ENCODE peak calls at places on chromosomes 16 and 17, in five cellular contexts. One of them, this sample, is unnamed. For H3K27me3, the result is how much of the 10 kb centered on the place peaks cover.

GRCh38 chr16:49592507-49593422 is 219.2 kb downstream of the C16orf78 start:
- ATAC-seq in upper lobe of left lung: no peak
- ATAC-seq in K562: peak
- ATAC-seq in HepG2: peak
- ATAC-seq in GM12878: peak
- ATAC-seq in this sample: no peak

GRCh38 chr16:46884513-46885293 is 541 bp downstream of the GPT2 start:
- ATAC-seq in upper lobe of left lung: no peak
- ATAC-seq in K562: peak
- ATAC-seq in HepG2: no peak
- ATAC-seq in GM12878: peak
- ATAC-seq in this sample: peak

GRCh38 chr17:80198144-80198661 is 21.9 kb downstream of the SGSH start:
- ATAC-seq in upper lobe of left lung: no peak
- ATAC-seq in K562: no peak
- ATAC-seq in HepG2: peak
- ATAC-seq in GM12878: no peak
- ATAC-seq in this sample: no peak

GRCh38 chr17:4152471-4152870 is 9.5 kb downstream of the CYB5D2 start:
- ATAC-seq in upper lobe of left lung: no peak
- ATAC-seq in K562: no peak
- ATAC-seq in HepG2: no peak
- ATAC-seq in GM12878: no peak
- ATAC-seq in this sample: no peak

GRCh38 chr17:73064084-73064938 is 28.2 kb downstream of the SLC39A11 start:
- ATAC-seq in upper lobe of left lung: no peak
- ATAC-seq in K562: peak
- ATAC-seq in HepG2: no peak
- ATAC-seq in GM12878: no peak
- ATAC-seq in this sample: no peak

GRCh38 chr16:84367750-84368320 is 503 bp upstream of the ATP2C2 start:
- ATAC-seq in upper lobe of left lung: peak
- ATAC-seq in K562: peak
- ATAC-seq in HepG2: peak
- ATAC-seq in GM12878: no peak
- ATAC-seq in this sample: no peak

GRCh38 chr17:72145972-72146755 is 25.3 kb downstream of the SOX9 start:
- ATAC-seq in upper lobe of left lung: no peak
- ATAC-seq in K562: no peak
- ATAC-seq in HepG2: no peak
- ATAC-seq in GM12878: no peak
- ATAC-seq in this sample: no peak

GRCh38 chr16:81632392-81633146 is 146.5 kb upstream of the PLCG2 start:
- ATAC-seq in upper lobe of left lung: peak
- ATAC-seq in K562: peak
- ATAC-seq in HepG2: no peak
- ATAC-seq in GM12878: no peak
- ATAC-seq in this sample: no peak

GRCh38 chr16:23353440-23353839 is 51.3 kb downstream of the SCNN1B start:
- ATAC-seq in upper lobe of left lung: no peak
- ATAC-seq in K562: peak
- ATAC-seq in HepG2: no peak
- ATAC-seq in GM12878: peak
- ATAC-seq in this sample: no peak

GRCh38 chr17:15269690-15270089 is 4.6 kb upstream of the PMP22 start:
- ATAC-seq in upper lobe of left lung: no peak
- ATAC-seq in K562: no peak
- ATAC-seq in HepG2: no peak
- ATAC-seq in GM12878: no peak
- ATAC-seq in this sample: no peak

GRCh38 chr17:16444258-16444886 is 29.0 kb downstream of the TRPV2 start:
- ATAC-seq in upper lobe of left lung: no peak
- ATAC-seq in K562: peak
- ATAC-seq in HepG2: peak
- ATAC-seq in GM12878: peak
- ATAC-seq in this sample: no peak

GRCh38 chr17:80872011-80872929 is 119.4 kb upstream of the CHMP6 start:
- ATAC-seq in upper lobe of left lung: no peak
- ATAC-seq in K562: no peak
- ATAC-seq in HepG2: no peak
- ATAC-seq in GM12878: no peak
- ATAC-seq in this sample: no peak

GRCh38 chr16:66953462-66954096 is 7.5 kb upstream of the CES3 start:
- ATAC-seq in upper lobe of left lung: no peak
- ATAC-seq in K562: peak
- ATAC-seq in HepG2: peak
- ATAC-seq in GM12878: no peak
- ATAC-seq in this sample: no peak

GRCh38 chr17:50169121-50169764 is 3.4 kb downstream of the SGCA start:
- ATAC-seq in upper lobe of left lung: peak
- ATAC-seq in K562: peak
- ATAC-seq in HepG2: peak
- ATAC-seq in GM12878: peak
- ATAC-seq in this sample: peak

GRCh38 chr17:40310882-40311391 is 2.0 kb downstream of the RARA start:
- ATAC-seq in upper lobe of left lung: no peak
- ATAC-seq in K562: no peak
- ATAC-seq in HepG2: no peak
- ATAC-seq in GM12878: peak
- ATAC-seq in this sample: no peak
- TF ChIP-seq EP300 in upper lobe of left lung: no peak
- TF ChIP-seq EP300 in K562: no peak
- TF ChIP-seq EP300 in HepG2: no peak
- TF ChIP-seq EP300 in GM12878: no peak
- TF ChIP-seq EP300 in this sample: no peak

GRCh38 chr17:43988301-43988700 is 16.1 kb upstream of the NAGS start:
- ATAC-seq in upper lobe of left lung: no peak
- ATAC-seq in K562: no peak
- ATAC-seq in HepG2: no peak
- ATAC-seq in GM12878: no peak
- ATAC-seq in this sample: no peak

GRCh38 chr17:43984521-43984920 is 19.9 kb upstream of the NAGS start:
- ATAC-seq in upper lobe of left lung: no peak
- ATAC-seq in K562: peak
- ATAC-seq in HepG2: peak
- ATAC-seq in GM12878: no peak
- ATAC-seq in this sample: no peak

GRCh38 chr17:43983515-43984411 is 20.7 kb upstream of the NAGS start:
- ATAC-seq in upper lobe of left lung: peak
- ATAC-seq in K562: peak
- ATAC-seq in HepG2: peak
- ATAC-seq in GM12878: no peak
- ATAC-seq in this sample: no peak

GRCh38 chr17:43986225-43986981 is 18.0 kb upstream of the NAGS start:
- ATAC-seq in upper lobe of left lung: no peak
- ATAC-seq in K562: no peak
- ATAC-seq in HepG2: no peak
- ATAC-seq in GM12878: no peak
- ATAC-seq in this sample: no peak

GRCh38 chr17:43987131-43988021 is 17.0 kb upstream of the NAGS start:
- ATAC-seq in upper lobe of left lung: no peak
- ATAC-seq in K562: no peak
- ATAC-seq in HepG2: no peak
- ATAC-seq in GM12878: no peak
- ATAC-seq in this sample: no peak
- H3K27me3 ChIP-seq in upper lobe of left lung: under half
- H3K27me3 ChIP-seq in K562: under half
- H3K27me3 ChIP-seq in HepG2: half or more
- H3K27me3 ChIP-seq in GM12878: under half
- H3K27me3 ChIP-seq in this sample: half or more

DNA sequence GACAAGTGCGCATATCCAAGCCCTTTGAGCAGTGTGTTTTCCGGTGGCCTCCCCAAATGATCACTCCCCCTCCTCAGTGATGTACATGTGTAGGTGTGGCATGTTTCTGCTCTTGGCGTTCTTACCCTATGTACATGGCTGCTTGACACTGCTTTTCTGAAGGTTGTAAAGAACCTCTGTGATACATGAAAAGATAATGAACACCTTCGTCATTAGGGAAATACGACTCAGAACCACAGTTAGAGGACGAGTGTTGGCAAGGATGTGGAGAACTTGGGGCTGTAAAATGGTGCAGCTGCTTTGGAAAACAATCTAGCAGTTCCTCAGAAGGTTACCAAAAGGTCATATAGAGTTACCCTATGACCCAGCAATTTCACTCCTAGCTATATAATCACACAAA is 28.6 kb downstream of the CEP95 start:
- ATAC-seq in upper lobe of left lung: no peak
- ATAC-seq in K562: no peak
- ATAC-seq in HepG2: no peak
- ATAC-seq in GM12878: no peak
- ATAC-seq in this sample: no peak
- TF ChIP-seq POLR2AphosphoS5 in upper lobe of left lung: no peak
- TF ChIP-seq POLR2AphosphoS5 in K562: no peak
- TF ChIP-seq POLR2AphosphoS5 in HepG2: no peak
- TF ChIP-seq POLR2AphosphoS5 in GM12878: no peak
- TF ChIP-seq POLR2AphosphoS5 in this sample: no peak

GRCh38 chr17:75979705-75980187 is 706 bp downstream of the TEN1 start:
- ATAC-seq in upper lobe of left lung: peak
- ATAC-seq in K562: peak
- ATAC-seq in HepG2: peak
- ATAC-seq in GM12878: peak
- ATAC-seq in this sample: peak

GRCh38 chr17:75980188-75981018 is 1.4 kb downstream of the TEN1 start:
- ATAC-seq in upper lobe of left lung: no peak
- ATAC-seq in K562: peak
- ATAC-seq in HepG2: no peak
- ATAC-seq in GM12878: peak
- ATAC-seq in this sample: no peak

GRCh38 chr17:75976175-75976848 is 2.7 kb downstream of the ACOX1 start:
- ATAC-seq in upper lobe of left lung: no peak
- ATAC-seq in K562: no peak
- ATAC-seq in HepG2: peak
- ATAC-seq in GM12878: no peak
- ATAC-seq in this sample: no peak

GRCh38 chr17:75978938-75979704 is at the start of the genes ACOX1 and TEN1:
- ATAC-seq in upper lobe of left lung: peak
- ATAC-seq in K562: peak
- ATAC-seq in HepG2: peak
- ATAC-seq in GM12878: peak
- ATAC-seq in this sample: peak

GRCh38 chr17:75975757-75976174 is 3.2 kb downstream of the ACOX1 start:
- ATAC-seq in upper lobe of left lung: no peak
- ATAC-seq in K562: no peak
- ATAC-seq in HepG2: no peak
- ATAC-seq in GM12878: no peak
- ATAC-seq in this sample: no peak
- TF ChIP-seq EP300 in upper lobe of left lung: no peak
- TF ChIP-seq EP300 in K562: no peak
- TF ChIP-seq EP300 in HepG2: no peak
- TF ChIP-seq EP300 in GM12878: no peak
- TF ChIP-seq EP300 in this sample: no peak

DNA sequence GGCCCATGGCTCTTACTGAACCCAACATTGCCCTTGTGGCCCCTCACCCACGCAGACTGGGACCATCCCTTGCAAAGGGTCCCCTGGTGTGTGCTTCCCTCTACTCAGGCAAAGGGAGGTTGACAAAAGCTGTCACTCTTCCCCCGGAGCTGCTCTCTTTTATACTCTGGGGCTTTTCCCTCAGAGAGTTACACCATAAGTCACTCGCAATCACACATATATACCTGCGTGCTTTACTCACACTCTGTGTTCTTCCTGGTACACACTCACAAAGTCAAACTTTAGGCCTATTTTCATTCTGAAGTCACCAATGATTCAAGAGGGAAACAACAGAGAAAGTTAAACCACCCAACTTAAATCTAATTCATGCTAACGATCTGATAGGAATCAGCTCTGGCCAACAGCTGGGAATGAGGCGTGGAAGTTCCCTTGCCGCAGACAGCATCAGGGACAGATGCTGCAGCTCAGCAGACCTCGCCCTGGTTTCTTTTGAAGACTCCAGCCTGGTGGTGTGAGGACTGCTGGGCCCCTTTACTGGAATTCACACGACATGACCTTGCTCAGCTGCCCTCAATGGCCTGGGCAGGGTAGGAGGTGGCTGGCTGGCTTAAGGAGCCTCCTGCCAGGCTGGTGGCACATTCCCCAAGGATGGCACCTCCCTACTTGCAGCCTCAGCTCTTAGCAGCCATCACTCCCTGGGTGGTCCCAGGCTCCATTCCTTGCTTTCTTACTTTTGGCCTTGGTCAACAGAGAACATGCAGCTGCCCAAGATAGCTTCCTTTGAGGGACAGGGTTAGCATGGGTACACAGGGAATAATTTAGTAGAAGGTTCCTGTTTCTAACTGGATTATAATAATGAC is 27.3 kb downstream of the HIC1 start:
- ATAC-seq in upper lobe of left lung: no peak
- ATAC-seq in K562: no peak
- ATAC-seq in HepG2: no peak
- ATAC-seq in GM12878: no peak
- ATAC-seq in this sample: no peak
- H3K27me3 ChIP-seq in upper lobe of left lung: under half
- H3K27me3 ChIP-seq in K562: under half
- H3K27me3 ChIP-seq in HepG2: under half
- H3K27me3 ChIP-seq in GM12878: under half
- H3K27me3 ChIP-seq in this sample: under half

DNA sequence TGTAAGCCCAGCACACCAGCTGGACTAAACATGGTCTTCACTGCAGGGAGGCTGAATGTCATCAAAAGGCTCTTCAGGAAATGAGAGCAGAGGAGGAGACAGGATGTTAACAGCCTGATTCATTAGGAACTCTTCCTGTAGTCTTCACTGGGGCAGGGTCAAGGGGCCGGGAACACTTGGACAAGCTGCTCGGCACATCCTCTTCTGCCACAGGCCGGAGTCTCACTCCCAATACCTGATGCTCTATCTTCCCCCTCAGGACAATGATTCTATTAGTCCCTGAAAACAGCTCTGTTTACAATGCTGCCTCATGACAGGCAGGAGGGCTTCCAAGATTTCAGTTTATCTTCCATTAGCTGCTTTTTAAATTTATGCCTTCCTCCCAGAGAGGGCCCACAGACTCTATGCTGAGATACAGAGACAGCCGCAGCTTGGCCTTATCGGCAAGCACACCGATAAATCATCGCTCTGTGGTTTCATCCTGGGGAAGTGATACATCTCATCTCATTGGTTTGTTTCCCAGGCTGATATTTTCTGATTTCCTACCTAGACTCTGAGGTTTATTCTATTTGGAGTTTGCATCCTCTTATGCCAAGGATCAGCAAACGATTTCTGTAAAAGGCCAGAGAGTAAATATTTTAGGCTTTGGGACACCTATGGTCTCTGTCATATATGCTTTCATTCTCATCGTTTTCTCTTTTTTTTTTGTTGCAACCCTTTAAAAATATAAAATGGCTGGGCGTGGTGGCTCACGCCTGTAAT is 214.0 kb upstream of the ASIC2 start:
- ATAC-seq in upper lobe of left lung: no peak
- ATAC-seq in K562: peak
- ATAC-seq in HepG2: no peak
- ATAC-seq in GM12878: peak
- ATAC-seq in this sample: no peak
- TF ChIP-seq POLR2AphosphoS5 in upper lobe of left lung: peak
- TF ChIP-seq POLR2AphosphoS5 in K562: peak
- TF ChIP-seq POLR2AphosphoS5 in HepG2: no peak
- TF ChIP-seq POLR2AphosphoS5 in GM12878: no peak
- TF ChIP-seq POLR2AphosphoS5 in this sample: no peak